ENCODE peak calls at places on chromosomes 2 and 18, in ten cellular contexts. A, Y, U, K, G, T, D, C, X and S are unnamed samples.

GRCh38 chr2:174797792-174798276 is 33.6 kb upstream of the CHRNA1 start:
- DNase-seq in A (no peak), Y (no peak), U (no peak), K (no peak), G (no peak), T (no peak), D (no peak), C (no peak), X (no peak), S (no peak)

GRCh38 chr2:148947299-148947698 is 72.3 kb downstream of the KIF5C start:
- DNase-seq in A (no peak), Y (no peak), U (no peak), K (no peak), G (no peak), T (no peak), D (no peak), C (no peak), X (no peak), S (no peak)

GRCh38 chr2:72965770-72966430 is 48.6 kb downstream of the EMX1 start:
- DNase-seq in A (no peak), Y (no peak), U (no peak), K (no peak), G (no peak), T (no peak), D (no peak), C (peak; percentile 61), X (no peak), S (no peak)

GRCh38 chr2:144215701-144216675 is 303.9 kb downstream of the ZEB2 start:
- DNase-seq in A (no peak), Y (no peak), U (no peak), K (no peak), G (no peak), T (no peak), D (no peak), C (no peak), X (no peak), S (no peak)

GRCh38 chr2:32750880-32751279 is 123.0 kb downstream of the TTC27 start:
- DNase-seq in A (no peak), Y (no peak), U (no peak), K (no peak), G (no peak), T (no peak), D (no peak), C (no peak), X (no peak), S (no peak)

GRCh38 chr2:47075361-47076125 is 79.6 kb downstream of the STPG4 start:
- DNase-seq in A (no peak), Y (no peak), U (no peak), K (no peak), G (peak; percentile 40), T (no peak), D (no peak), C (no peak), X (no peak), S (no peak)

GRCh38 chr2:149410701-149411484 is 80.5 kb downstream of the LYPD6 start:
- DNase-seq in A (peak; percentile 77), Y (no peak), U (no peak), K (no peak), G (peak; percentile 89), T (no peak), D (no peak), C (no peak), X (no peak), S (no peak)

GRCh38 chr18:9690418-9691178 is 17.5 kb upstream of the RAB31 start:
- DNase-seq in A (no peak), Y (no peak), U (no peak), K (no peak), G (no peak), T (no peak), D (no peak), C (no peak), X (no peak), S (no peak)

GRCh38 chr2:205904873-205905272 is 181.1 kb downstream of the INO80D start:
- DNase-seq in A (no peak), Y (no peak), U (no peak), K (no peak), G (no peak), T (no peak), D (no peak), C (no peak), X (no peak), S (no peak)

GRCh38 chr2:32947076-32947483 is 327 bp downstream of the LTBP1 start:
- DNase-seq in A (no peak), Y (no peak), U (no peak), K (no peak), G (no peak), T (peak; percentile 51), D (no peak), C (no peak), X (no peak), S (peak; percentile 55)

GRCh38 chr18:74331404-74331803 is 15.8 kb downstream of the C18orf63 start:
- DNase-seq in A (no peak), Y (no peak), U (peak; percentile 65), K (no peak), G (peak; percentile 54), T (no peak), D (peak; percentile 14), C (no peak), X (no peak), S (no peak)

GRCh38 chr2:58578276-58578675 is 337.2 kb upstream of the FANCL start:
- DNase-seq in A (no peak), Y (no peak), U (no peak), K (no peak), G (no peak), T (no peak), D (no peak), C (no peak), X (no peak), S (no peak)

GRCh38 chr18:73060666-73061270 is 193.0 kb upstream of the NETO1 start:
- DNase-seq in A (no peak), Y (no peak), U (peak; percentile 39), K (no peak), G (no peak), T (no peak), D (no peak), C (peak; percentile 87), X (no peak), S (no peak)

GRCh38 chr18:29164993-29165599 is 988.2 kb upstream of the CDH2 start:
- DNase-seq in A (no peak), Y (no peak), U (peak; percentile 97), K (no peak), G (peak; percentile 82), T (no peak), D (no peak), C (peak; percentile 87), X (no peak), S (peak; percentile 4)

GRCh38 chr2:204948364-204948763 is 403.1 kb downstream of the PARD3B start:
- DNase-seq in A (no peak), Y (no peak), U (no peak), K (no peak), G (no peak), T (no peak), D (no peak), C (no peak), X (no peak), S (no peak)

GRCh38 chr2:171293661-171294060 is 133.0 kb upstream of the TLK1 start:
- DNase-seq in A (no peak), Y (no peak), U (no peak), K (no peak), G (no peak), T (no peak), D (no peak), C (no peak), X (no peak), S (no peak)

GRCh38 chr2:60735496-60736250 is 20.4 kb upstream of the PAPOLG start:
- DNase-seq in A (no peak), Y (peak; percentile 13), U (no peak), K (no peak), G (no peak), T (no peak), D (no peak), C (no peak), X (peak; percentile 35), S (no peak)

GRCh38 chr2:45771251-45771650 is 119.8 kb downstream of the PRKCE start:
- DNase-seq in A (peak; percentile 46), Y (no peak), U (peak; percentile 9), K (no peak), G (peak; percentile 23), T (no peak), D (no peak), C (no peak), X (no peak), S (no peak)

GRCh38 chr2:137838255-137839092 is 125.8 kb upstream of the HNMT start:
- DNase-seq in A (peak; percentile 61), Y (no peak), U (peak; percentile 70), K (no peak), G (peak; percentile 51), T (no peak), D (peak; percentile 41), C (no peak), X (no peak), S (peak; percentile 33)

GRCh38 chr2:190435031-190435677 is 27.0 kb downstream of the MFSD6 start:
- DNase-seq in A (no peak), Y (no peak), U (no peak), K (no peak), G (no peak), T (no peak), D (peak; percentile 82), C (no peak), X (no peak), S (no peak)

GRCh38 chr2:234211797-234212196 is 161.3 kb downstream of the SPP2 start:
- DNase-seq in A (no peak), Y (no peak), U (peak; percentile 19), K (no peak), G (peak; percentile 10), T (no peak), D (no peak), C (no peak), X (no peak), S (no peak)

GRCh38 chr18:7871560-7872456 is 304.7 kb downstream of the PTPRM start:
- DNase-seq in A (no peak), Y (no peak), U (peak; percentile 64), K (no peak), G (peak; percentile 28), T (no peak), D (no peak), C (no peak), X (no peak), S (no peak)

GRCh38 chr18:80188643-80189010 is 58.7 kb downstream of the PARD6G start:
- DNase-seq in A (no peak), Y (no peak), U (no peak), K (no peak), G (no peak), T (no peak), D (no peak), C (no peak), X (no peak), S (no peak)

GRCh38 chr2:235666240-235666781 is 172.5 kb downstream of the AGAP1 start:
- DNase-seq in A (peak; percentile 79), Y (no peak), U (peak; percentile 91), K (no peak), G (peak; percentile 91), T (no peak), D (no peak), C (no peak), X (no peak), S (peak; percentile 50)

GRCh38 chr2:230423851-230424458 is 8.0 kb downstream of the SP100 start:
- DNase-seq in A (no peak), Y (no peak), U (peak; percentile 46), K (no peak), G (peak; percentile 54), T (no peak), D (no peak), C (no peak), X (no peak), S (no peak)

GRCh38 chr2:50606860-50607259 is 425.1 kb downstream of the NRXN1 start:
- DNase-seq in A (no peak), Y (no peak), U (no peak), K (no peak), G (no peak), T (no peak), D (no peak), C (no peak), X (no peak), S (no peak)

GRCh38 chr2:48343571-48344440 is 186.1 kb upstream of the STON1 start:
- DNase-seq in A (no peak), Y (no peak), U (peak; percentile 85), K (no peak), G (peak; percentile 89), T (no peak), D (no peak), C (no peak), X (no peak), S (no peak)